ENCODE peak calls at places on chromosome 9, in seven cellular contexts. J is tibial nerve, N is sigmoid colon, V is fibroblast of the aortic adventitia, W is uterus, S is tibial artery, U is Peyer's patch. F is an unnamed sample.

GRCh38 chr9:135228983-135229625 is 141.6 kb downstream of the OLFM1 start:
- DNase-seq in W (no peak), J (no peak), N (no peak), S (no peak), V (no peak), U (no peak), F (no peak)

GRCh38 chr9:79630521-79631403 is 59.0 kb downstream of the TLE4 start:
- DNase-seq in U (no peak), S (no peak), J (no peak), V (no peak), W (no peak), N (no peak), F (no peak)

GRCh38 chr9:124661184-124661755 is 109.8 kb downstream of the NR6A1 start:
- DNase-seq in U (no peak), S (no peak), V (no peak), W (no peak), J (no peak), N (no peak), F (no peak)

GRCh38 chr9:89781838-89782237 is 177.0 kb downstream of the GADD45G start:
- DNase-seq in N (no peak), S (no peak), U (peak; percentile 57), J (no peak), V (no peak), W (no peak), F (no peak)

GRCh38 chr9:8115570-8115969 is 316.0 kb upstream of the DMAC1 start:
- DNase-seq in V (no peak), U (no peak), S (no peak), W (no peak), J (no peak), N (no peak), F (no peak)

GRCh38 chr9:110028281-110029075 is 179.5 kb downstream of the C9orf152 start:
- DNase-seq in W (no peak), N (no peak), U (no peak), J (no peak), V (no peak), S (no peak), F (no peak)

GRCh38 chr9:27073841-27074728 is 34.9 kb upstream of the TEK start:
- DNase-seq in J (no peak), S (no peak), U (no peak), N (no peak), V (no peak), W (no peak), F (no peak)

GRCh38 chr9:3035594-3036389 is 191.9 kb upstream of the PUM3 start:
- DNase-seq in N (no peak), J (no peak), V (no peak), S (no peak), W (no peak), U (no peak), F (no peak)

GRCh38 chr9:34084562-34084961 is 35.9 kb upstream of the UBAP2 start:
- DNase-seq in J (peak; percentile 24), S (peak; percentile 67), W (peak; percentile 28), N (peak; percentile 85), V (peak; percentile 24), U (no peak), F (peak; percentile 13)

GRCh38 chr9:20083417-20083816 is 294.6 kb upstream of the SLC24A2 start:
- DNase-seq in J (no peak), N (no peak), V (no peak), U (no peak), W (no peak), S (no peak), F (no peak)

GRCh38 chr9:135069556-135070197 is 17.8 kb upstream of the OLFM1 start:
- DNase-seq in N (peak; percentile 15), W (no peak), V (no peak), J (no peak), U (peak; percentile 34), S (peak; percentile 50), F (no peak)

GRCh38 chr9:113178087-113178486 is 27.3 kb downstream of the SLC31A2 start:
- DNase-seq in V (peak; percentile 73), J (no peak), W (no peak), S (no peak), U (no peak), N (no peak), F (no peak)

GRCh38 chr9:18672706-18673105 is 198.8 kb downstream of the ADAMTSL1 start:
- DNase-seq in N (no peak), U (no peak), W (no peak), J (no peak), S (no peak), V (no peak), F (no peak)

GRCh38 chr9:36426945-36427344 is 26.9 kb upstream of the RNF38 start:
- DNase-seq in U (no peak), J (no peak), V (no peak), W (no peak), S (no peak), N (no peak), F (no peak)

GRCh38 chr9:15211160-15211993 is 95.6 kb downstream of the TTC39B start:
- DNase-seq in N (peak; percentile 80), U (peak; percentile 83), V (peak; percentile 86), S (peak; percentile 76), J (peak; percentile 94), W (peak; percentile 72), F (peak; percentile 42)

GRCh38 chr9:106799146-106799545 is 63.8 kb upstream of the ZNF462 start:
- DNase-seq in U (no peak), J (no peak), V (peak; percentile 49), S (no peak), W (no peak), N (no peak), F (peak; percentile 81)

GRCh38 chr9:99030082-99030481 is 74.8 kb upstream of the TGFBR1 start:
- DNase-seq in V (peak; percentile 97), S (no peak), N (no peak), W (no peak), U (no peak), J (no peak), F (peak; percentile 91)

GRCh38 chr9:35798658-35799366 is 7.4 kb downstream of the NPR2 start:
- DNase-seq in W (no peak), S (no peak), J (no peak), V (no peak), U (no peak), N (no peak), F (no peak)

GRCh38 chr9:69472101-69472625 is 147.1 kb downstream of the ENTREP1 start:
- DNase-seq in W (no peak), N (no peak), V (no peak), S (no peak), J (no peak), U (no peak), F (no peak)

GRCh38 chr9:35051069-35051967 is 21.1 kb downstream of the VCP start:
- DNase-seq in J (no peak), U (peak; percentile 66), W (peak; percentile 50), N (no peak), S (no peak), V (peak; percentile 56), F (no peak)

DNA sequence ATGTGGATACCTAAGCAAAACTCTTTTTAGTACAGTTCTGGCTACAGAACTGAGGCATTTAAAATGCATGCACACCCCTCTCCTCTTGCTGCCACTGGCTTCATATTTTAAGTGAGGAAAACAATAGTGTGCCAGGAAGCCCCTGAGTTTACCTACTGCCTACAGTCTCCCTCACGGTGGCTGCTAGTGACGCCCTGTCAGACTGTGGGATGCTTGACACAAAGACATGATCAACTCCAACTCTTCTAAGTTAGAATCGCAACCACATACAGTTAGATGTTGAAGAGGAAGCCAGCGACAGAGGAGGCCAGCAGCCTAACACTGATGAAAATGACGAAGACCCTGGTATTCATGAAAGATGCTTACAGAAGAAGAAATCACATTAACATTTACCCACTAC is 1.3 kb downstream of the SEC16A start:
- DNase-seq in N (no peak), W (no peak), S (no peak), V (peak; percentile 2), U (no peak), J (no peak), F (no peak)
- H3K4me3 ChIP-seq in N (peak overlapping the region; percentile 85), W (peak overlapping the region; percentile 50), S (peak overlapping the region; percentile 83), V (peak overlapping the region; percentile 83), U (peak overlapping the region; percentile 73), J (peak overlapping the region; percentile 52), F (peak overlapping the region; percentile 89)

DNA sequence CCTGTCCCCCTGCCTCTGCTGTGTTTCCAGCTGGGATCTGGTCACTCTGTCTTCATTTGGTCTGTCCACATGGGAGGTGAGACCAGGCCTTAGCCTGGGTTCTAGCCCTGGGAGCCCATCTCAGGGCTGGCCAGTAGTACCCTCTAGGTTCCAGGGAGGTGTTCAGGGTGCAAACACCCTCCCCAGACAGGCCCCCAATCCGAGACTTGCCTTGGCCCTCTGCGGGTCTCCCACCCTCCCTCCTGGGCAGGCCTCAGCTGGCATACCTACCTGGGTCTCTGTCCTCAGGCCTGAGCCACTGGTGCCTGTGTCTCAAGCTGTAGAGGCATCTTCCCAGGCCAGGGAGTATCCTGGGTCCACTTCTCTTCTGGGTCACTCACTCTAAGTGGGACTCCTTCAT is 925 bp upstream of the SAPCD2 start:
- DNase-seq in N (no peak), U (no peak), V (no peak), J (no peak), W (no peak), S (no peak), F (no peak)
- H3K4me3 ChIP-seq in N (no peak overlapping the region), U (peak overlapping the region; percentile 72), V (no peak overlapping the region), J (no peak overlapping the region), W (no peak overlapping the region), S (no peak overlapping the region), F (no peak overlapping the region)

DNA sequence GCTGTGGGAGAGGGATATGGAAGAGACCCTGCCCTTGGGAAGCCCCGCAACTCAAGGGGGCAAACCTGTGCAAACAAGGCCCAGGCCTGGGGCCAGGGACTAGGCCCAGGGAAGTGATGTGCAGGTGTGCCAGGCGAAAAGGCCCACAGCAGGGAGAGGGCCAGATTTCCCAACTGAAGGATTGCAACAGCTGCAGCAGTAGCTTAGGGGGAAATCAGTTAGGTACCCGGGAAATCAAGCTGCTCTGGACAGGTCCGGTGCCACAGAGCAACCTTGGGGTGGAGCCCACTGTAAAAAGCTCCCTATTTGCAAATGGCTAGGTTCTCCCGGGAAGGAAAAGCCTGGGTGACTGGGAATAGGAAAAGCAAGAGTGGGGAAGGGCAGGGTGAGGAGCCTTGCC is 10.4 kb downstream of the GRIN1 start:
- DNase-seq in V (no peak), J (no peak), W (no peak), U (no peak), N (no peak), S (no peak), F (no peak)
- H3K4me3 ChIP-seq in V (no peak overlapping the region), J (no peak overlapping the region), W (no peak overlapping the region), U (no peak overlapping the region), N (no peak overlapping the region), S (no peak overlapping the region), F (no peak overlapping the region)

DNA sequence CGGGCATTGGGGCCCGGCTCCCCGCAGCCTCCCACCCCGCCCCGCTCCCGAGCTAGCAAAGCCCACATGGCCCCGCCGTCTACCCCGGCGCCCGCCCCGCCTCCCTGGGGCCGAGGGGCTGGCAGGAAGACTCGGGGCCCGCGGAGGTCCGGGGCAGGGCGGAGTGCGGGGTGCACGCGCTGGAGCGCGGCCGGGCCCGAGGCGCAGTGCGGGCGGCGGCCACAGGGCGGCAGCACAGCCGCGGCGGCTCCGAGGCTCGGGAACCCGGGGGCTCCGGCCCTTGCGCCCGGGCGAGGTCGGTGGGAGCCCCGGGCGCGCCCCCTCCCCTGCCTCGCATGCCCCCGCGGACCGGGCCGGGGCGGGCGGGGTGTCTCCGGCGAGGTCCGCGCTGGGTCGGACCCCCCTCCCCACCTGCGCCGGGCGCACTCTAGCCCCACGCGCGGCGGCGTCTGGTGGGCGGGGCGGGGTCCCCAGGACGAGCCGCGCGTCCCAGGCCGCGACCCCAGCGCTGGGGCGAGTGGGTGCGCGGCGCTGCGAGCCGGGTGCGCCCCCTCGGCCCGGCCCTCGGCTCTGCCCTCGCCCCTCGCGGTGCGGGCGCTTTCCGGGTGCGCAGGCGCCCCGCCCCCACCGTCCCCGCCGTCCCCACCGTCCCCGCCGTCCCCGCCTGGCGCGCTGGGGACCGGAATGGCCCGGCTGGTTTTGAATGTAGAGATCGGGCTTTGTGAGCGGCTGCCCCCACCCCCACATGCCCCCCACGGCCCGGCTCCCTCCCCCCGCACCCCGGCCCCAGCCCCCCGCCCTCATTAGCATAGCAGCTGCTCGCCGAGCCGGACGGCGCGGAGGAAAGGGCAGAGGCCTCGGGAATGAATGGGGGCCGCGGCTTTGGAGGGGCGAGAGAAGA is 6.5 kb downstream of the NRARP start:
- DNase-seq in U (no peak), N (no peak), V (no peak), W (no peak), S (no peak), J (no peak), F (no peak)
- H3K4me3 ChIP-seq in U (peak overlapping the region; percentile 56), N (peak overlapping the region; percentile 43), V (peak overlapping the region; percentile 28), W (peak overlapping the region; percentile 11), S (peak overlapping the region; percentile 30), J (peak overlapping the region; percentile 11), F (no peak overlapping the region)